ENCODE peak calls at places on chromosomes 2 and 18, in seven cellular contexts. One of them, this sample, is unnamed.

GRCh38 chr18:73880387-73880786 is 267.2 kb downstream of the FBXO15 start:
- DNase-seq in mesenchymal stem cell: peak
- DNase-seq in H1: no peak
- DNase-seq in neuronal stem cell: no peak
- DNase-seq in mesendoderm: no peak
- DNase-seq in H9: no peak
- DNase-seq in trophoblast cell: no peak
- DNase-seq in this sample: no peak

GRCh38 chr2:195533771-195534642 is 123.0 kb upstream of the SLC39A10 start:
- DNase-seq in H1: no peak
- DNase-seq in H9: no peak
- DNase-seq in neuronal stem cell: no peak
- DNase-seq in trophoblast cell: no peak
- DNase-seq in mesendoderm: peak
- DNase-seq in mesenchymal stem cell: peak
- DNase-seq in this sample: peak

GRCh38 chr2:28695245-28695647 is 56.4 kb upstream of the PPP1CB start:
- DNase-seq in H9: no peak
- DNase-seq in H1: no peak
- DNase-seq in mesendoderm: peak
- DNase-seq in mesenchymal stem cell: peak
- DNase-seq in neuronal stem cell: no peak
- DNase-seq in trophoblast cell: no peak
- DNase-seq in this sample: no peak

GRCh38 chr2:229920011-229920781 is 1.6 kb downstream of the TRIP12 start:
- DNase-seq in neuronal stem cell: no peak
- DNase-seq in H9: no peak
- DNase-seq in mesendoderm: peak
- DNase-seq in trophoblast cell: peak
- DNase-seq in H1: no peak
- DNase-seq in mesenchymal stem cell: peak
- DNase-seq in this sample: no peak

GRCh38 chr2:55418072-55418471 is 1.6 kb downstream of the CCDC88A start:
- DNase-seq in H1: no peak
- DNase-seq in H9: no peak
- DNase-seq in mesenchymal stem cell: peak
- DNase-seq in mesendoderm: no peak
- DNase-seq in neuronal stem cell: no peak
- DNase-seq in trophoblast cell: no peak
- DNase-seq in this sample: no peak

GRCh38 chr2:236309669-236310029 is 45.4 kb upstream of the ASB18 start:
- DNase-seq in H1: peak
- DNase-seq in neuronal stem cell: peak
- DNase-seq in mesendoderm: peak
- DNase-seq in mesenchymal stem cell: peak
- DNase-seq in H9: peak
- DNase-seq in trophoblast cell: peak
- DNase-seq in this sample: no peak

GRCh38 chr18:70221156-70221910 is 15.8 kb upstream of the RTTN start:
- DNase-seq in mesendoderm: peak
- DNase-seq in H1: peak
- DNase-seq in neuronal stem cell: peak
- DNase-seq in trophoblast cell: no peak
- DNase-seq in mesenchymal stem cell: no peak
- DNase-seq in H9: peak
- DNase-seq in this sample: no peak

GRCh38 chr2:88669371-88670214 is 21.9 kb upstream of the RPIA start:
- DNase-seq in H9: peak
- DNase-seq in mesendoderm: peak
- DNase-seq in H1: no peak
- DNase-seq in neuronal stem cell: no peak
- DNase-seq in mesenchymal stem cell: peak
- DNase-seq in trophoblast cell: peak
- DNase-seq in this sample: peak

GRCh38 chr2:239979243-239980023 is 45.7 kb downstream of the NDUFA10 start:
- DNase-seq in mesendoderm: peak
- DNase-seq in H9: peak
- DNase-seq in H1: peak
- DNase-seq in neuronal stem cell: peak
- DNase-seq in trophoblast cell: no peak
- DNase-seq in mesenchymal stem cell: peak
- DNase-seq in this sample: no peak

GRCh38 chr2:176173679-176174381 is 14.6 kb upstream of the HOXD1 start:
- DNase-seq in H1: no peak
- DNase-seq in trophoblast cell: no peak
- DNase-seq in mesenchymal stem cell: no peak
- DNase-seq in neuronal stem cell: no peak
- DNase-seq in H9: no peak
- DNase-seq in mesendoderm: no peak
- DNase-seq in this sample: no peak

GRCh38 chr2:174176898-174177297 is 71.4 kb downstream of the OLA1 start:
- DNase-seq in mesendoderm: peak
- DNase-seq in H1: no peak
- DNase-seq in neuronal stem cell: peak
- DNase-seq in trophoblast cell: peak
- DNase-seq in mesenchymal stem cell: no peak
- DNase-seq in H9: no peak
- DNase-seq in this sample: peak

GRCh38 chr2:29443627-29444026 is 328.4 kb downstream of the CLIP4 start:
- DNase-seq in neuronal stem cell: no peak
- DNase-seq in mesenchymal stem cell: peak
- DNase-seq in mesendoderm: peak
- DNase-seq in H9: no peak
- DNase-seq in trophoblast cell: peak
- DNase-seq in H1: no peak
- DNase-seq in this sample: peak

GRCh38 chr2:85243101-85244072 is 84.4 kb downstream of the TGOLN2 start:
- DNase-seq in H9: peak
- DNase-seq in H1: peak
- DNase-seq in mesenchymal stem cell: no peak
- DNase-seq in mesendoderm: peak
- DNase-seq in neuronal stem cell: no peak
- DNase-seq in trophoblast cell: peak
- DNase-seq in this sample: no peak

GRCh38 chr2:50344509-50345106 is 687.3 kb downstream of the NRXN1 start:
- DNase-seq in mesenchymal stem cell: no peak
- DNase-seq in H1: peak
- DNase-seq in trophoblast cell: no peak
- DNase-seq in H9: peak
- DNase-seq in neuronal stem cell: no peak
- DNase-seq in mesendoderm: peak
- DNase-seq in this sample: no peak

GRCh38 chr18:35526476-35527120 is 28.8 kb upstream of the INO80C start:
- DNase-seq in mesenchymal stem cell: peak
- DNase-seq in H1: no peak
- DNase-seq in mesendoderm: peak
- DNase-seq in trophoblast cell: no peak
- DNase-seq in H9: no peak
- DNase-seq in neuronal stem cell: no peak
- DNase-seq in this sample: no peak

GRCh38 chr2:195367713-195368529 is 289.1 kb upstream of the SLC39A10 start:
- DNase-seq in H1: no peak
- DNase-seq in neuronal stem cell: no peak
- DNase-seq in H9: no peak
- DNase-seq in mesenchymal stem cell: no peak
- DNase-seq in mesendoderm: no peak
- DNase-seq in trophoblast cell: no peak
- DNase-seq in this sample: no peak

GRCh38 chr2:10771786-10772185 is 40.8 kb downstream of the PDIA6 start:
- DNase-seq in neuronal stem cell: no peak
- DNase-seq in H9: no peak
- DNase-seq in mesenchymal stem cell: no peak
- DNase-seq in mesendoderm: no peak
- DNase-seq in trophoblast cell: no peak
- DNase-seq in H1: no peak
- DNase-seq in this sample: no peak

GRCh38 chr2:10772868-10773215 is 39.7 kb downstream of the PDIA6 start:
- DNase-seq in neuronal stem cell: no peak
- DNase-seq in mesenchymal stem cell: no peak
- DNase-seq in H1: no peak
- DNase-seq in trophoblast cell: no peak
- DNase-seq in H9: no peak
- DNase-seq in mesendoderm: no peak
- DNase-seq in this sample: no peak

GRCh38 chr2:10772201-10772867 is 40.3 kb downstream of the PDIA6 start:
- DNase-seq in mesenchymal stem cell: no peak
- DNase-seq in trophoblast cell: no peak
- DNase-seq in neuronal stem cell: no peak
- DNase-seq in H1: no peak
- DNase-seq in H9: no peak
- DNase-seq in mesendoderm: no peak
- DNase-seq in this sample: no peak

GRCh38 chr2:10773841-10774341 is 38.7 kb downstream of the PDIA6 start:
- DNase-seq in neuronal stem cell: no peak
- DNase-seq in mesendoderm: peak
- DNase-seq in H1: no peak
- DNase-seq in trophoblast cell: peak
- DNase-seq in H9: no peak
- DNase-seq in mesenchymal stem cell: no peak
- DNase-seq in this sample: no peak

DNA sequence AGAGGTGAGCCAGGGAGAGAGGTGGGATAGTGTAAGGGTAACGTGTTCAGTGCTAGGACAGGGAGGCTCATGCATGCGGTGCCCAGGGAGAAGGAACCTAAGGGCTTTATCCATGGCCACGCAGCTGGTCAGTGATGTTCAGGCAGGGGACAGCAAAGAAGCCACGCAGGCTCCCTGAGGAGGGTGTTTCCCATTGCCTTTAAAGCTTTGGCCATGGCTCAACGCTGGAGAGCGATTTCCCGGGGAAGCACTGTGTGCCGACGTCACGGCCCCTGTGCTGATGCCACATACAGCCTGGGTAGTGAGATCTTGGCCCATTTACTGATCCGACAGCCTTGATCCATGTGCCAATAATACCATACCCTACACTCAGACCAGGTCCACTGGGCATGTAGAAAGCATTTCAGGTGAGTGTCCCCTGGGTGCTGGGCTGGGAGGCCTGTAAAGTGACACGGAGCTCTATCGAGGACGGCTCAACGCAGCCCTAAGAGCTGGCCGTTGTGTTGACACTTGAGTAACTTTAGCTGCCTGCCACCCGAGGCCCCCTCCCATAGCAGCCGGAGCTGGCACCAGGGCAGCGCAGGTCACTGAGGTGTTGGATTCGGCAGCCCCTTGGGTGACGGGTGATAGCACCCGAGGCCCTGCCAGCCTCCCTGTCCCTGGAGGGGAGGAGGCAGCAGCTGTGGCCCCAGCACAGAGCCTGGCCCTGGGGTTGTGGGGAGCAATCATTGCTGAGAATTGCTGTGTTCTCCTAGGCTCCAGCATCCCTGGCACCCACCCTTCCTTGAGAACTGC is 41.4 kb downstream of the PDIA6 start:
- DNase-seq in H1: no peak
- DNase-seq in mesenchymal stem cell: no peak
- DNase-seq in neuronal stem cell: no peak
- DNase-seq in H9: no peak
- DNase-seq in trophoblast cell: no peak
- DNase-seq in mesendoderm: no peak
- DNase-seq in this sample: no peak
- H2BK5ac ChIP-seq in H1: no peak
- H2BK5ac ChIP-seq in mesenchymal stem cell: no peak
- H2BK5ac ChIP-seq in neuronal stem cell: peak
- H2BK5ac ChIP-seq in H9: no peak
- H2BK5ac ChIP-seq in trophoblast cell: no peak
- H2BK5ac ChIP-seq in mesendoderm: no peak
- H2BK5ac ChIP-seq in this sample: no peak

GRCh38 chr2:60469918-60470317 is 83.5 kb downstream of the BCL11A start:
- DNase-seq in neuronal stem cell: no peak
- DNase-seq in trophoblast cell: no peak
- DNase-seq in H1: no peak
- DNase-seq in mesenchymal stem cell: no peak
- DNase-seq in H9: no peak
- DNase-seq in mesendoderm: no peak
- DNase-seq in this sample: no peak
- H2BK5ac ChIP-seq in neuronal stem cell: no peak
- H2BK5ac ChIP-seq in trophoblast cell: no peak
- H2BK5ac ChIP-seq in H1: no peak
- H2BK5ac ChIP-seq in mesenchymal stem cell: no peak
- H2BK5ac ChIP-seq in H9: no peak
- H2BK5ac ChIP-seq in mesendoderm: no peak
- H2BK5ac ChIP-seq in this sample: no peak

DNA sequence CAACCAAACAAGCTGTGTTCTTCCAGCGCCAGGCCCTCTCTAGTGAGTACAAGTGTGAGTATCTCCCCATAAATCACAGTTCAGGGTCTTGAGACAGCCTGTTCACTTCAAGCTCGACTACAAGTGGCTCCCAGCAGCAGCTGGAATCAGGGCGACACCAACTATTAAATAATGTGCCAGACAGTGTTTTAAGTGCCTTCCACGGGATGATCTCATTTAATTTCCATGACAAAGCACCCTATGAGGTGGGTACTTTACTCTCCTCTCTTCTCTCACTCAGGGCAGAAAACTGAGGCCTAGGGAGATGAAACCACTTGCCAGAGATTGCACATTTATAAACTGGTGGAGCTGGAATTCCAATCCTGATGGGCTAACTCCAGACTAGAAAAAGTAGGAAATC is 2.6 kb upstream of the FAM136A start:
- DNase-seq in neuronal stem cell: no peak
- DNase-seq in trophoblast cell: no peak
- DNase-seq in H1: no peak
- DNase-seq in H9: no peak
- DNase-seq in mesenchymal stem cell: peak
- DNase-seq in mesendoderm: peak
- DNase-seq in this sample: no peak
- H2BK5ac ChIP-seq in neuronal stem cell: no peak
- H2BK5ac ChIP-seq in trophoblast cell: no peak
- H2BK5ac ChIP-seq in H1: no peak
- H2BK5ac ChIP-seq in H9: no peak
- H2BK5ac ChIP-seq in mesenchymal stem cell: no peak
- H2BK5ac ChIP-seq in mesendoderm: no peak
- H2BK5ac ChIP-seq in this sample: no peak

DNA sequence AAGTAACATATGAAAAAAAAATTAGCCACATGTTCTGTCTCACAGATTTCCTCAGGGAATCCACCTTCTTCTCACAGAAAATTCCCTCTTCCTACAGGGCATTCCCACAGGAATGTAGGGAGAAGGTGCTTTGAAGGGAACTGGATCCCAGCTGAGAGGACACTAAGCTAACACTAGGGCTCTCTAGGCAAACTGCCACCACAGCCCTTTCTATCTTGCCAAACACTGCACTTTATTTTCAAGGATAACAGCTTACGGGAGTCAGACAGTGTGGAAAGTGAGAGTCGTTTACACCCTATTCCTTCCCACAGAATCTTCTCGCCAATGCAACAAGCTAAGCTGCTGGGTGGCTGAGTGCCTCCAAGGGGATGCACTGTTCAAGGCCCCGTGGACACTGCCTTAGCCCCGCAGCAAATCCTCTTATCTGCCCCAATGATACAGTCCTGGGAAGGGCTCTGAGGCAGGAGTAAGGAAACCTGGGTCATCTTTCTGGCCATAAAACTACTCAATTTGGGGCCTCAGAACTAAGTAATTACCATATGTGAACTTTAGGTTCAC is 76.9 kb downstream of the CCDC93 start:
- DNase-seq in neuronal stem cell: no peak
- DNase-seq in mesenchymal stem cell: no peak
- DNase-seq in H9: no peak
- DNase-seq in mesendoderm: peak
- DNase-seq in trophoblast cell: no peak
- DNase-seq in H1: no peak
- DNase-seq in this sample: no peak
- H2BK5ac ChIP-seq in neuronal stem cell: no peak
- H2BK5ac ChIP-seq in mesenchymal stem cell: no peak
- H2BK5ac ChIP-seq in H9: no peak
- H2BK5ac ChIP-seq in mesendoderm: no peak
- H2BK5ac ChIP-seq in trophoblast cell: no peak
- H2BK5ac ChIP-seq in H1: no peak
- H2BK5ac ChIP-seq in this sample: no peak